ENCODE peak calls at places on chromosome 19, in ten cellular contexts. K, D, I, U, T, Y, C, P, B and F are unnamed samples.

GRCh38 chr19:35026418-35026817 is 3.9 kb upstream of the SCN1B start:
- DNase-seq in C (no peak), B (no peak), T (no peak), D (no peak), Y (no peak), P (no peak), K (no peak), I (no peak), U (no peak), F (no peak)

GRCh38 chr19:51020988-51021651 is 1.6 kb upstream of the KLK10 start:
- DNase-seq in Y (peak), C (peak), D (no peak), B (peak), T (peak), I (no peak), U (peak), P (no peak), K (no peak), F (peak)

GRCh38 chr19:49061000-49061399 is 3.5 kb upstream of the CGB7 start:
- DNase-seq in D (no peak), P (no peak), I (no peak), U (no peak), C (no peak), B (no peak), K (no peak), Y (no peak), T (no peak), F (no peak)

GRCh38 chr19:55088543-55089265 is 13.0 kb downstream of the EPS8L1 start:
- DNase-seq in K (no peak), U (peak), D (peak), C (peak), I (peak), Y (peak), B (peak), T (peak), P (peak), F (peak)

GRCh38 chr19:52226652-52227051 is 36.8 kb downstream of the PPP2R1A start:
- DNase-seq in D (no peak), C (no peak), I (no peak), B (no peak), P (no peak), T (no peak), Y (no peak), K (no peak), U (no peak), F (no peak)

GRCh38 chr19:49923055-49924003 is 5.7 kb upstream of the ATF5 start:
- DNase-seq in D (no peak), I (no peak), C (no peak), Y (no peak), T (no peak), B (no peak), K (no peak), U (no peak), P (no peak), F (no peak)

GRCh38 chr19:33437351-33438015 is 64.0 kb downstream of the CEBPG start:
- DNase-seq in T (no peak), B (no peak), Y (no peak), I (no peak), D (no peak), K (no peak), P (no peak), C (no peak), U (no peak), F (peak)

GRCh38 chr19:35609881-35610353 is 2.6 kb upstream of the HAUS5 start:
- DNase-seq in T (no peak), K (no peak), D (no peak), P (no peak), C (no peak), U (no peak), I (no peak), Y (no peak), B (no peak), F (peak)

GRCh38 chr19:4064073-4064550 is 2.6 kb downstream of the ZBTB7A start:
- DNase-seq in Y (no peak), D (no peak), T (peak), U (peak), P (peak), C (no peak), K (no peak), B (no peak), I (no peak), F (no peak)

GRCh38 chr19:18649371-18650047 is 12.7 kb downstream of the KLHL26 start:
- DNase-seq in Y (peak), T (peak), D (no peak), P (peak), K (no peak), B (peak), C (no peak), U (peak), I (no peak), F (no peak)

GRCh38 chr19:10290876-10291553 is 1.3 kb downstream of the ICAM5 start:
- DNase-seq in C (peak), K (no peak), I (no peak), B (no peak), U (peak), P (no peak), T (peak), Y (peak), D (no peak), F (peak)

GRCh38 chr19:27971071-27971470 is 1241.9 kb downstream of the UQCRFS1 start:
- DNase-seq in B (no peak), I (no peak), D (no peak), Y (peak), K (no peak), U (no peak), P (no peak), T (peak), C (no peak), F (no peak)

GRCh38 chr19:35216833-35217707 is 11.5 kb downstream of the FAM187B start:
- DNase-seq in B (peak), I (peak), C (no peak), D (no peak), Y (no peak), T (no peak), P (no peak), K (no peak), U (no peak), F (peak)

GRCh38 chr19:19552811-19553210 is 14.7 kb downstream of the CILP2 start:
- DNase-seq in P (no peak), K (no peak), Y (peak), I (no peak), B (no peak), T (peak), D (no peak), C (no peak), U (peak), F (no peak)

GRCh38 chr19:35641515-35642151 is at the start of gene ETV2:
- DNase-seq in Y (no peak), D (peak), T (peak), U (peak), P (no peak), I (no peak), K (no peak), C (no peak), B (no peak), F (no peak)

GRCh38 chr19:46904114-46905060 is 43.6 kb downstream of the ARHGAP35 start:
- DNase-seq in U (peak), D (no peak), K (no peak), C (no peak), T (peak), Y (no peak), I (no peak), B (no peak), P (peak), F (no peak)